ENCODE peak calls at places on chromosomes 7 and 10, in six cellular contexts. Z is ELR, B is PC-3, H is LoVo, O is astrocyte, T is SW480. G is an unnamed sample.

GRCh38 chr10:31069411-31069810 is 37.7 kb upstream of the ZNF438 start:
- DNase-seq in B (no peak), T (no peak), H (no peak), O (no peak), Z (no peak), G (no peak)

GRCh38 chr10:63376560-63377304 is 89.0 kb downstream of the JMJD1C start:
- DNase-seq in O (peak), T (no peak), Z (peak), B (peak), H (no peak), G (peak)

GRCh38 chr10:121263407-121263783 is 334.8 kb downstream of the FGFR2 start:
- DNase-seq in B (no peak), T (no peak), H (no peak), Z (no peak), O (no peak), G (no peak)

GRCh38 chr7:33754933-33755928 is 150.1 kb upstream of the BMPER start:
- DNase-seq in Z (no peak), T (no peak), O (no peak), H (no peak), B (no peak), G (no peak)

GRCh38 chr7:116647861-116648260 is 24.1 kb upstream of the MET start:
- DNase-seq in T (no peak), O (no peak), B (no peak), Z (no peak), H (no peak), G (no peak)

GRCh38 chr10:80700252-80700651 is 162.6 kb downstream of the SH2D4B start:
- DNase-seq in Z (no peak), T (no peak), H (no peak), B (no peak), O (no peak), G (no peak)

GRCh38 chr10:119538632-119539358 is 3.7 kb downstream of the RGS10 start:
- DNase-seq in H (no peak), O (no peak), Z (peak), B (peak), T (no peak), G (no peak)

GRCh38 chr10:76329891-76330575 is 898.6 kb downstream of the LRMDA start:
- DNase-seq in Z (peak), T (no peak), H (no peak), B (peak), O (peak), G (peak)

GRCh38 chr10:30701471-30702173 is 72.1 kb upstream of the LYZL2 start:
- DNase-seq in Z (peak), O (peak), H (no peak), B (peak), T (peak), G (peak)

GRCh38 chr10:11881477-11882417 is 58.6 kb downstream of the PROSER2 start:
- DNase-seq in T (peak), Z (peak), B (peak), H (peak), O (no peak), G (no peak)

GRCh38 chr7:143906895-143907294 is 4.9 kb upstream of the TCAF1 start:
- DNase-seq in T (no peak), O (no peak), B (no peak), H (no peak), Z (no peak), G (no peak)

GRCh38 chr10:58579011-58579655 is 66.5 kb downstream of the BICC1 start:
- DNase-seq in O (no peak), B (no peak), Z (no peak), H (no peak), T (no peak), G (no peak)

GRCh38 chr10:46230615-46231014 is 56.2 kb upstream of the ANTXRL start:
- DNase-seq in T (no peak), B (no peak), Z (no peak), H (no peak), O (no peak), G (no peak)

G was measured in HCEC 1CT.